ENCODE peak calls at places on chromosomes 16 and 17, in four cellular contexts. T is GM12878, W is K562, P is HepG2. C is an unnamed sample.

GRCh38 chr16:77724174-77724573 is 1.9 kb downstream of the NUDT7 start:
- DNase-seq in T (no peak), W (no peak), P (peak; percentile 44), C (no peak)

GRCh38 chr16:30004811-30005242 is 6.0 kb downstream of the DOC2A start:
- DNase-seq in T (no peak), W (no peak), P (no peak), C (no peak)

GRCh38 chr17:48873212-48873611 is 19.4 kb upstream of the ATP5MC1 start:
- DNase-seq in T (no peak), W (no peak), P (no peak), C (no peak)

GRCh38 chr17:15236281-15237105 is 28.6 kb downstream of the PMP22 start:
- DNase-seq in T (no peak), W (no peak), P (no peak), C (no peak)

GRCh38 chr16:56317998-56318912 is 107.1 kb downstream of the AMFR start:
- DNase-seq in T (peak; percentile 3), W (peak; percentile 94), P (peak; percentile 62), C (peak; percentile 88)

GRCh38 chr17:79082311-79083190 is 7.9 kb downstream of the ENGASE start:
- DNase-seq in T (no peak), W (peak; percentile 79), P (peak; percentile 27), C (peak; percentile 86)

GRCh38 chr17:18141210-18141803 is 32.8 kb downstream of the MYO15A start:
- DNase-seq in T (no peak), W (no peak), P (peak; percentile 30), C (no peak)

GRCh38 chr17:64655704-64656103 is 6.4 kb downstream of the SMURF2 start:
- DNase-seq in T (no peak), W (no peak), P (no peak), C (no peak)

GRCh38 chr17:79042421-79043190 is 18.6 kb downstream of the C1QTNF1 start:
- DNase-seq in T (no peak), W (peak; percentile 69), P (peak; percentile 49), C (peak; percentile 90)

GRCh38 chr17:72294487-72294893 is 173.7 kb downstream of the SOX9 start:
- DNase-seq in T (no peak), W (no peak), P (no peak), C (no peak)

GRCh38 chr17:10210151-10210574 is 11.8 kb upstream of the GAS7 start:
- DNase-seq in T (no peak), W (no peak), P (no peak), C (peak; percentile 53)

GRCh38 chr16:30491744-30492308 is 19.3 kb downstream of the ITGAL start:
- DNase-seq in T (no peak), W (peak; percentile 62), P (peak; percentile 56), C (no peak)

GRCh38 chr17:28468781-28469180 is 4.7 kb upstream of the SLC13A2 start:
- DNase-seq in T (peak; percentile 61), W (no peak), P (no peak), C (no peak)

GRCh38 chr16:56558024-56558747 is 6.7 kb upstream of the MT4 start:
- DNase-seq in T (no peak), W (no peak), P (no peak), C (no peak)

GRCh38 chr16:84228321-84228838 is 11.4 kb downstream of the KCNG4 start:
- DNase-seq in T (no peak), W (peak; percentile 83), P (peak; percentile 19), C (peak; percentile 40)

GRCh38 chr16:27254262-27254811 is 14.2 kb downstream of the NSMCE1 start:
- DNase-seq in T (peak; percentile 70), W (no peak), P (no peak), C (no peak)

GRCh38 chr17:40035162-40035559 is 19.0 kb downstream of the MED24 start:
- DNase-seq in T (no peak), W (peak; percentile 77), P (no peak), C (peak; percentile 86)

DNA sequence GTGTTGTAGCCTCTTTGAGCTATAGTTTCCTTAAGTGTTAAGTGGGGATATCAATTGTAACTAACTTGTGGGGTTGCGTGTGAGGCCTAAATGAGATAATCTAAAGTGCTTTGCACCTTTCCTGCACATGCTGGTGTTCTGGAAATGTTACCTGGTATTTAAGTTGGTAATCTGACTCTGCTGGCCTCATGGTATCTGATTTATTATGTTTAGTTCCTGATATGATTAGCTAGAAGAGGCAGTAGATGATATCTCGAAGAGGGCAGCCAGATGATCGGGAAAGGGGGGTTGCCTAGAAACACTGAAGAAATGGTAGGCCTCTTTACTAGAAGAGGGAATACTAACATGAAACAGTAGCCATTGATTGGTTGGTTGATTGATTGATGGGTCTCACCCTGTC is 65.4 kb upstream of the CLEC18A start:
- DNase-seq in T (no peak), W (no peak), P (no peak), C (no peak)
- TF ChIP-seq NR2C2 in T (no peak), W (no peak), P (no peak), C (no peak)

GRCh38 chr17:36994438-36994837 is 45.7 kb downstream of the AATF start:
- DNase-seq in T (no peak), W (no peak), P (no peak), C (no peak)
- TF ChIP-seq ETV6 in T (no peak), W (no peak), P (no peak), C (no peak)

GRCh38 chr17:19331134-19331533 is 31.4 kb downstream of the B9D1 start:
- DNase-seq in T (no peak), W (no peak), P (no peak), C (no peak)

GRCh38 chr17:19329136-19329535 is 33.4 kb downstream of the B9D1 start:
- DNase-seq in T (no peak), W (no peak), P (no peak), C (peak; percentile 4)

GRCh38 chr17:19331553-19332245 is 30.8 kb downstream of the B9D1 start:
- DNase-seq in T (no peak), W (peak; percentile 55), P (no peak), C (no peak)

GRCh38 chr17:19329839-19330238 is 32.7 kb downstream of the B9D1 start:
- DNase-seq in T (no peak), W (no peak), P (no peak), C (no peak)

DNA sequence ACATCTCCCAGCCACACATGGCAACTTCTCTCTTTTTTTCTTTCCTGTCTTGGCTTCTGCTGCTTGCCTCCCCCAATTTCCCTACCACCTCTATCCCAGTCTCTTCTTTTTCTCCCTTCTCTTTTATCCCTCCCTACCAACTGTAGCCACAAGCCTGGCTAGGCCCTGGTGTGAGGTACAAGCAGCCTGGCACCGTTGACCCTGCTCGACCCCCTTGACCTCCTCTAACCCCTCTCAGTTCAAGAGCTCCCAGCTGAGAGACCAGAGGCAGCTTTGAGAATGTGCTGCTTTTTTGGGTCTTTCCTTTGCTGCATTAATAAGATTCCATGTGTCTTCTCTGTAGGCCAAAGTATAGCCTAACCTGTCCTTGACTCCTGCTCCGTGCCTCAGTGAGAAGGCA is 32.3 kb downstream of the B9D1 start:
- DNase-seq in T (no peak), W (no peak), P (no peak), C (peak; percentile 4)
- TF ChIP-seq SP1 in T (no peak), W (no peak), P (no peak), C (no peak)

GRCh38 chr17:1673041-1673790 is 11.5 kb downstream of the PRPF8 start:
- DNase-seq in T (no peak), W (no peak), P (no peak), C (no peak)
- TF ChIP-seq NR2C2 in T (no peak), W (no peak), P (no peak), C (no peak)